ENCODE peak calls at places on chromosomes 13 and 19, in seven cellular contexts. R is GM04504; S is effector memory CD8-positive, alpha-beta T cell; O is hypothalamus; X is lower lobe of right lung; V is progenitor cell of endocrine pancreas; P is hippocampal formation. T is an unnamed sample.

GRCh38 chr19:13262450-13262849 is 112.2 kb downstream of the IER2 start:
- DNase-seq in R (peak), S (no peak), O (no peak), X (no peak), V (no peak), P (peak), T (peak)

GRCh38 chr13:33728271-33729037 is 89.5 kb upstream of the RFC3 start:
- DNase-seq in R (no peak), S (no peak), O (no peak), X (no peak), V (no peak), P (no peak), T (no peak)

GRCh38 chr13:39282400-39282972 is 244.2 kb downstream of the NHLRC3 start:
- DNase-seq in R (no peak), S (no peak), O (no peak), X (no peak), V (no peak), P (no peak), T (no peak)

GRCh38 chr19:16587031-16588023 is 15.1 kb upstream of the SLC35E1 start:
- DNase-seq in R (no peak), S (peak), O (peak), X (peak), V (no peak), P (no peak), T (peak)

GRCh38 chr19:45474191-45474940 is 6.6 kb downstream of the FOSB start:
- DNase-seq in R (no peak), S (peak), O (no peak), X (no peak), V (no peak), P (no peak), T (no peak)

GRCh38 chr19:46717034-46717715 is at the start of gene PRKD2:
- DNase-seq in R (peak), S (peak), O (peak), X (peak), V (peak), P (peak), T (peak)

GRCh38 chr19:49758292-49758691 is 4.8 kb downstream of the TSKS start:
- DNase-seq in R (no peak), S (no peak), O (no peak), X (no peak), V (no peak), P (no peak), T (no peak)

GRCh38 chr13:49063526-49063925 is 87.8 kb downstream of the FNDC3A start:
- DNase-seq in R (no peak), S (no peak), O (no peak), X (no peak), V (no peak), P (no peak), T (no peak)

GRCh38 chr19:55697698-55698097 is 22.7 kb downstream of the EPN1 start:
- DNase-seq in R (no peak), S (no peak), O (no peak), X (peak), V (no peak), P (no peak), T (no peak)

GRCh38 chr13:75120071-75120470 is 361.9 kb downstream of the TBC1D4 start:
- DNase-seq in R (no peak), S (no peak), O (no peak), X (no peak), V (no peak), P (no peak), T (no peak)

GRCh38 chr13:73069206-73069815 is 10.5 kb downstream of the KLF5 start:
- DNase-seq in R (no peak), S (no peak), O (no peak), X (no peak), V (no peak), P (no peak), T (no peak)

GRCh38 chr19:14509382-14509781 is 8.8 kb downstream of the DNAJB1 start:
- DNase-seq in R (no peak), S (no peak), O (no peak), X (no peak), V (no peak), P (no peak), T (no peak)

GRCh38 chr19:18650468-18651001 is 13.7 kb downstream of the KLHL26 start:
- DNase-seq in R (no peak), S (no peak), O (no peak), X (no peak), V (no peak), P (no peak), T (peak)

GRCh38 chr19:8494158-8494557 is 8.3 kb downstream of the PRAM1 start:
- DNase-seq in R (no peak), S (no peak), O (no peak), X (no peak), V (no peak), P (no peak), T (no peak)

GRCh38 chr13:49838989-49839388 is 46.5 kb upstream of the KPNA3 start:
- DNase-seq in R (no peak), S (no peak), O (no peak), X (no peak), V (no peak), P (no peak), T (no peak)

GRCh38 chr19:19321143-19321577 is 531 bp downstream of the MAU2 start:
- DNase-seq in R (no peak), S (peak), O (no peak), X (no peak), V (peak), P (no peak), T (peak)

GRCh38 chr19:14502334-14503092 is 6.6 kb upstream of the GIPC1 start:
- DNase-seq in R (peak), S (no peak), O (no peak), X (no peak), V (no peak), P (no peak), T (no peak)

GRCh38 chr13:87676254-87677042 is 5.3 kb downstream of the SLITRK5 start:
- DNase-seq in R (no peak), S (no peak), O (no peak), X (no peak), V (no peak), P (no peak), T (no peak)

GRCh38 chr13:97855570-97855970 is 97.9 kb upstream of the IPO5 start:
- DNase-seq in R (peak), S (no peak), O (peak), X (no peak), V (peak), P (peak), T (no peak)

GRCh38 chr19:1126984-1127760 is 23.4 kb downstream of the GPX4 start:
- DNase-seq in R (no peak), S (no peak), O (no peak), X (peak), V (no peak), P (no peak), T (no peak)

GRCh38 chr13:92260363-92260762 is 861.9 kb downstream of the GPC5 start:
- DNase-seq in R (no peak), S (no peak), O (no peak), X (no peak), V (no peak), P (no peak), T (no peak)

GRCh38 chr19:33416307-33417215 is 43.1 kb downstream of the CEBPG start:
- DNase-seq in R (no peak), S (peak), O (no peak), X (no peak), V (peak), P (peak), T (peak)

GRCh38 chr19:35155441-35155840 is 906 bp downstream of the FXYD5 start:
- DNase-seq in R (no peak), S (no peak), O (no peak), X (no peak), V (no peak), P (no peak), T (peak)

GRCh38 chr13:85631801-85632200 is 167.4 kb downstream of the SLITRK6 start:
- DNase-seq in R (peak), S (no peak), O (no peak), X (no peak), V (no peak), P (no peak), T (no peak)

GRCh38 chr19:18294467-18294864 is 13.0 kb upstream of the JUND start:
- DNase-seq in R (no peak), S (peak), O (peak), X (peak), V (no peak), P (peak), T (peak)

GRCh38 chr19:48724796-48725753 is 5.5 kb upstream of the MAMSTR start:
- DNase-seq in R (no peak), S (peak), O (no peak), X (no peak), V (no peak), P (peak), T (no peak)

GRCh38 chr19:51724543-51724942 is 752 bp upstream of the HAS1 start:
- DNase-seq in R (no peak), S (no peak), O (no peak), X (no peak), V (no peak), P (no peak), T (no peak)

GRCh38 chr19:50573741-50574461 is 5.7 kb upstream of the LRRC4B start:
- DNase-seq in R (no peak), S (no peak), O (no peak), X (no peak), V (no peak), P (no peak), T (no peak)

GRCh38 chr13:94390881-94391280 is 88.6 kb downstream of the DCT start:
- DNase-seq in R (peak), S (no peak), O (no peak), X (no peak), V (no peak), P (no peak), T (no peak)

GRCh38 chr19:10293637-10294367 is 4.0 kb downstream of the ICAM5 start:
- DNase-seq in R (no peak), S (no peak), O (no peak), X (no peak), V (no peak), P (no peak), T (no peak)

GRCh38 chr19:41553804-41554203 is 22.2 kb upstream of the CEACAM21 start:
- DNase-seq in R (no peak), S (no peak), O (no peak), X (no peak), V (no peak), P (no peak), T (no peak)

GRCh38 chr13:98992355-98992754 is 14.5 kb upstream of the DOCK9 start:
- DNase-seq in R (no peak), S (no peak), O (no peak), X (no peak), V (no peak), P (no peak), T (no peak)

GRCh38 chr13:98809345-98809777 is 56.9 kb upstream of the SLC15A1 start:
- DNase-seq in R (no peak), S (no peak), O (no peak), X (no peak), V (no peak), P (no peak), T (no peak)

GRCh38 chr13:106156468-106156867 is 379.0 kb downstream of the EFNB2 start:
- DNase-seq in R (peak), S (no peak), O (no peak), X (no peak), V (no peak), P (no peak), T (no peak)

GRCh38 chr13:77696006-77696862 is 1.3 kb upstream of the SLAIN1 start:
- DNase-seq in R (no peak), S (peak), O (peak), X (no peak), V (no peak), P (peak), T (no peak)

GRCh38 chr13:29849071-29849541 is 1.3 kb downstream of the UBL3 start:
- DNase-seq in R (no peak), S (no peak), O (no peak), X (no peak), V (no peak), P (peak), T (no peak)

GRCh38 chr19:51948979-51949378 is 21.7 kb downstream of the ZNF613 start:
- DNase-seq in R (no peak), S (no peak), O (peak), X (no peak), V (no peak), P (no peak), T (no peak)

GRCh38 chr13:20405691-20406090 is 120.0 kb downstream of the CRYL1 start:
- DNase-seq in R (no peak), S (no peak), O (no peak), X (no peak), V (no peak), P (no peak), T (no peak)